ENCODE peak calls at places on chromosomes 11 and 22, in nine cellular contexts. S, M, N, Q, V, Z, J, D and T are unnamed samples. For H3K36me3, the result is how much of the 10 kb centered on the place peaks cover.

GRCh38 chr11:65366340-65366773 is 11.8 kb downstream of the TIGD3 start:
- DNase-seq in S (no peak), M (peak), N (peak), Q (peak), V (no peak), Z (no peak), J (no peak), D (peak), T (peak)

GRCh38 chr11:106470230-106470629 is 392.8 kb downstream of the AASDHPPT start:
- DNase-seq in S (no peak), M (no peak), N (no peak), Q (no peak), V (no peak), Z (no peak), J (no peak), D (no peak), T (no peak)

GRCh38 chr11:131643171-131643570 is 272.8 kb downstream of the NTM start:
- DNase-seq in S (no peak), M (no peak), N (no peak), Q (no peak), V (no peak), Z (no peak), J (no peak), D (no peak), T (no peak)

GRCh38 chr11:23502821-23503220 is 642.5 kb upstream of the CCDC179 start:
- DNase-seq in S (no peak), M (no peak), N (no peak), Q (no peak), V (no peak), Z (no peak), J (no peak), D (no peak), T (no peak)

GRCh38 chr11:96875772-96876171 is 486.0 kb downstream of the JRKL start:
- DNase-seq in S (no peak), M (no peak), N (no peak), Q (peak), V (no peak), Z (no peak), J (no peak), D (peak), T (no peak)

GRCh38 chr11:117809236-117810055 is 12.4 kb upstream of the DSCAML1 start:
- DNase-seq in S (peak), M (peak), N (peak), Q (peak), V (peak), Z (peak), J (no peak), D (peak), T (peak)

GRCh38 chr11:95144313-95145235 is 54.9 kb downstream of the ENDOD1 start:
- DNase-seq in S (no peak), M (peak), N (no peak), Q (no peak), V (no peak), Z (no peak), J (no peak), D (no peak), T (no peak)

GRCh38 chr11:123190504-123190903 is 4.5 kb downstream of the CLMP start:
- DNase-seq in S (no peak), M (no peak), N (no peak), Q (no peak), V (no peak), Z (no peak), J (no peak), D (no peak), T (no peak)

GRCh38 chr11:29119691-29120328 is 897.0 kb downstream of the KCNA4 start:
- DNase-seq in S (no peak), M (no peak), N (no peak), Q (no peak), V (no peak), Z (no peak), J (no peak), D (peak), T (no peak)

DNA sequence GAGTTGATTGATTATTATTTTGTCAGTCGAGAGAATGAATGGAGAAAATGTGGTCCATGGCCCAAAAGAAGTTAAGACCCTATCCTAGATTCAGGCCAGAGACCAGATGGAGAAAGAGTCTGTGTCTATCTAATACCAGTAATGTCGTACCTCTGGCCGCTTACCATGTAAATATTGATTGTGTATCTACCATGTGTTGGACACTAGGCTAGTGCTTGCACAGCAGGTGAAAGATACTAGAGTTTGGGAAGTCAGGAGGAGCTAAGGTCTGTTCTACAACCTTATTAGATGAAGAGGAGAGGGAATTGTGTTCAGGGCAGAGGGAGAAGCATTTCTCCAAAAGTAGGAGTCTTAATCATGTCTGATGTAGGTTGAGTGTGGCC is 31.8 kb downstream of the PIK3IP1 start:
- DNase-seq in S (no peak), M (no peak), N (no peak), Q (no peak), V (no peak), Z (no peak), J (no peak), D (no peak), T (no peak)
- H3K36me3 ChIP-seq in S (half or more), M (under half), N (under half), Q (half or more), V (under half), Z (under half), J (under half), D (under half), T (under half)

DNA sequence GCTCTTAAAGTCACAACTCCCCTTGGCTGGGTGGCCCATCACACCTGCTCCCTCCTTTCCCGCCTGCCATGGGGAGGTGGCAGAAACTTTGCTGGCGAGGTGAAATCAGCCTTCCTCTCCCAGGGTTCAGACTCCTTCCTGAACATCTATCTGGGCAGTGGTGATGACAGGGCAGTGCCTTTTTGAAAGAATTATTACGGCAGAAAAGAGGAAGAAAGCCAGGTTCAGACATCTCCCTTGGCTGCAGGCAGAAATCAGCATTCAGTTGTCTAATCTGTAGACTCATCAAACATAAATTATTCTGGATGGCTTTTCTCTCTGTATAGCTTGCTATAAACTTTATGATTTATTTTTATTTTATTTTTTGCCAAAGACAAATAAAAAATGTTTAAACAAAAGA is 70.6 kb downstream of the LDLRAD3 start:
- DNase-seq in S (no peak), M (no peak), N (no peak), Q (no peak), V (no peak), Z (no peak), J (no peak), D (no peak), T (no peak)
- H3K36me3 ChIP-seq in S (under half), M (under half), N (under half), Q (under half), V (under half), Z (under half), J (under half), D (under half), T (under half)

DNA sequence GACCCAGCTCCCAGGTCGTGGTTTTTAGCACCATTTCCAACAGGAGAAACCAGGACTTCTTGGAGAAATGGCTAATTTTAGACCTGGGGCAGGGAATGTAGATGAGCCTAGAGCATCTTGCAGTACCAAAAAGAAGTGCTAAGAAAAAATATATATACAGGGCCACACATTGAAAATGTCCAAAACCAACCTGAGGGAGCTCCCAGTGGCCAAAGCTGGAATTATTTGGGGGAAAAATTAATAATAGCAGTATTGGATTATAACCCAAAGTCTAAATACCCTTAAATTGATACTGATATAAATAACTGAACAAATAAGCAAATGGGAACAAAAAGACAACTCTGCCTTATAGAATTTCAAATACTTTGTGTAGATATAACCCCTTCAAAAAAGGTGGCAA is 108.0 kb downstream of the PARVA start:
- DNase-seq in S (no peak), M (no peak), N (no peak), Q (no peak), V (no peak), Z (no peak), J (no peak), D (peak), T (no peak)
- H3K36me3 ChIP-seq in S (under half), M (under half), N (under half), Q (under half), V (under half), Z (under half), J (under half), D (under half), T (under half)

GRCh38 chr22:49787861-49788260 is 39.8 kb downstream of the BRD1 start:
- DNase-seq in S (no peak), M (no peak), N (no peak), Q (no peak), V (no peak), Z (no peak), J (no peak), D (no peak), T (no peak)

GRCh38 chr22:49790912-49791311 is 36.8 kb downstream of the BRD1 start:
- DNase-seq in S (no peak), M (no peak), N (no peak), Q (no peak), V (no peak), Z (peak), J (no peak), D (no peak), T (no peak)

GRCh38 chr22:49789289-49790141 is 38.2 kb downstream of the BRD1 start:
- DNase-seq in S (no peak), M (no peak), N (no peak), Q (peak), V (no peak), Z (peak), J (peak), D (no peak), T (no peak)

GRCh38 chr22:49786976-49787843 is 40.5 kb downstream of the BRD1 start:
- DNase-seq in S (no peak), M (no peak), N (no peak), Q (no peak), V (no peak), Z (peak), J (no peak), D (no peak), T (no peak)

DNA sequence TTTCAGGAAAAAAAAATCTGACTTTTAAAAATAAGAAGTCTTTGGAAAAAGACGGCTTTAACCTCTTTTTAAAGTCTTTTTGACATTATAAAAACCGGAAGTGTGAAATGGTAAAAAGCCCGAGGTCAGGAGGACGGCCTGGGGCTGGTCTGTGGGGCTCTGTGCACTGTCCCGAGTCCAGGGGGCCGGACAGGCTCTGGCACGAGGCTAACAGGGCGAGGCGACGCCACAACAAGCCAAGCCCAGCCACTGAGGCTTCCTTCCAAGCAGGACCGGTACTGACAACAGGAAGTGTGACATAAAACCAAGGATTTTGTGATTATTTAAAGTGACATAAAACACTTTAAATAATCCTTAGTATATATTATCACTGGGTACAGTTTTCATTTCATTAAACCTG is 39.2 kb downstream of the BRD1 start:
- DNase-seq in S (no peak), M (no peak), N (no peak), Q (peak), V (peak), Z (peak), J (no peak), D (no peak), T (peak)
- H3K36me3 ChIP-seq in S (half or more), M (half or more), N (under half), Q (half or more), V (under half), Z (under half), J (half or more), D (under half), T (under half)

GRCh38 chr11:10502065-10502680 is 38.8 kb downstream of the RNF141 start:
- DNase-seq in S (no peak), M (no peak), N (no peak), Q (no peak), V (peak), Z (no peak), J (no peak), D (no peak), T (no peak)

GRCh38 chr11:10503777-10504176 is 37.2 kb downstream of the RNF141 start:
- DNase-seq in S (no peak), M (no peak), N (no peak), Q (peak), V (peak), Z (no peak), J (no peak), D (no peak), T (no peak)

GRCh38 chr11:10504490-10504889 is 36.5 kb downstream of the RNF141 start:
- DNase-seq in S (no peak), M (no peak), N (no peak), Q (no peak), V (peak), Z (no peak), J (no peak), D (no peak), T (no peak)

GRCh38 chr11:10503217-10503616 is 37.8 kb downstream of the RNF141 start:
- DNase-seq in S (no peak), M (no peak), N (no peak), Q (no peak), V (peak), Z (no peak), J (no peak), D (no peak), T (no peak)

GRCh38 chr11:10502770-10503169 is 38.2 kb downstream of the RNF141 start:
- DNase-seq in S (no peak), M (no peak), N (no peak), Q (peak), V (peak), Z (no peak), J (no peak), D (no peak), T (no peak)
- H3K36me3 ChIP-seq in S (under half), M (half or more), N (under half), Q (half or more), V (under half), Z (under half), J (half or more), D (under half), T (under half)

DNA sequence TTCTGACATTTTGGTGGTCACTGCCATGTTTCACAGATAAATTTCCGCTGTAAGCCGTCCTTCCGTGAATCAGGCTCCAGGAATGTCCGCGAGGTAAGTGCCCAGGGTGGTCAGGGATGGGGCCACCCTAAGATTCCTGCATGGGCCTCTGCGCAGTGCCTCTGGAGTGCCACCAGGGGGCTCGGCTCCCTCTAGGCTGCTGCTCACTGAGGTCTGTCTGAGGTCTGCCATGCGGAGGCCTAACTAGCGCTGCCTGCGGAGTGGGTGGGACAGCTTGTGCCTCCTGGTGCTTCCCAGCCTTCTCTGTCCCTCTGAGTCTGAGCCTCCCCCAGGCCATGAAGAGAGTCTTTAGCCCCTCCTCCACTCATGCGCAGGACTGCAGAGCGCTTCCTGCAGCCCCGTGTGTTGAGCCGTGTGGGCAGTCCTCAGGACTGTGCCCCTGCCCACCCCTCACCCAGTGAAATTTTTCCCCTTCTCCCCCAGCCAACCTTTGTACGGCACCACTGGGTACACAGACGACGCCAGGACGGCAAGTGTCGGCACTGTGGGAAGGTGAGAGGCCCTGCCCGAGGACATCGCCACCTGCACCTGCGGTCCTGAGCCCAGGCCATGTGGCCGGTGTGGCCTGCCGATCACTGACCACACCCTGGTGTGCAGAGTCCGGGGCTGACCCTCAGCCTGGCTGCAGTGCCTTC is 11.9 kb upstream of the MDK start:
- DNase-seq in S (no peak), M (peak), N (peak), Q (peak), V (no peak), Z (no peak), J (no peak), D (peak), T (no peak)
- H3K36me3 ChIP-seq in S (under half), M (half or more), N (under half), Q (half or more), V (under half), Z (under half), J (half or more), D (under half), T (under half)

DNA sequence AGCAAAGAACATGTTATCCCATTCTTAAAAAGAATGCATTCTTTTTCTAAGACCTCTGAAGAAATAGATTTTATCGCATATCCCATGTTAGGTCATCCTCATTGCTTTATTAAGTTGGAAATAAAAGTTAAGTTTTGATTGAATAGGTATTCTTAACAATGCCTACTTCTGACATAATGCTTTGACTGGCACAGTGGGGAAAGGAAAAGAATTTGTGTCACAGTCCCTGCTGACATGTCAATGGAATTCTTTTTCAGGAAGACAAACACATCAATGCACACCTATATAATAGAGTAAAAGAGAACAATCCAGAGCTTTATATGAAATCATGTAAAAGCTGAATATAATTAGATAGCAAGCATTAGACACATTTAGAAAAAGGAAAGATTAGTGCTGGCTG is 105.7 kb downstream of the DBX1 start:
- DNase-seq in S (no peak), M (no peak), N (no peak), Q (no peak), V (no peak), Z (no peak), J (no peak), D (no peak), T (no peak)
- H3K36me3 ChIP-seq in S (under half), M (under half), N (under half), Q (under half), V (under half), Z (under half), J (under half), D (under half), T (under half)

DNA sequence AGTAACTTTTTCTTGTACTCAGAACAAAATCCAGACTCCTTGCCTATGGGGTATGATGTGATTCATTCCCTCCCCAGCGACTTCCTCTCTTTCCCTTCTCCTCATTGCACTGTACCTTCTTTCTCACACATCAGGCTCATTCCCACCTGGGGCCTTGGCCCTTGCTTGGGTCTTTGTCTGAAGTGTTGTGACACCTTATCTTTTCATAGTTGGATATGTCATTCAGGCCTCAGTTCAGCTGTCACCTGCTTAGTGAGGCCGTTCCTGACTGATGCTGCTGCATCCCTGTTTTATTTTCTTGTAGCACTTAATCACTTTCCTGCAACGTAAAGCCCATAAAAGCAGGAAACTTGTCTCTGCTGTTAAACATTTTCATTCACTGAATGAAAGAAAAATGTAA is 39.9 kb downstream of the ZDHHC13 start:
- DNase-seq in S (no peak), M (no peak), N (no peak), Q (no peak), V (no peak), Z (no peak), J (no peak), D (no peak), T (no peak)
- H3K36me3 ChIP-seq in S (under half), M (under half), N (under half), Q (under half), V (under half), Z (under half), J (under half), D (under half), T (under half)

GRCh38 chr22:29803190-29803589 is 34.9 kb downstream of the ASCC2 start:
- DNase-seq in S (no peak), M (no peak), N (no peak), Q (no peak), V (no peak), Z (no peak), J (no peak), D (no peak), T (no peak)
- H3K36me3 ChIP-seq in S (half or more), M (half or more), N (under half), Q (half or more), V (under half), Z (under half), J (half or more), D (under half), T (under half)

GRCh38 chr11:74639533-74639932 is 47.2 kb downstream of the POLD3 start:
- DNase-seq in S (no peak), M (peak), N (no peak), Q (no peak), V (no peak), Z (no peak), J (no peak), D (no peak), T (no peak)

GRCh38 chr11:74633406-74634393 is 41.3 kb downstream of the POLD3 start:
- DNase-seq in S (no peak), M (no peak), N (no peak), Q (no peak), V (no peak), Z (no peak), J (no peak), D (no peak), T (no peak)

GRCh38 chr11:74634537-74634936 is 42.2 kb downstream of the POLD3 start:
- DNase-seq in S (no peak), M (peak), N (peak), Q (peak), V (no peak), Z (no peak), J (no peak), D (peak), T (no peak)

GRCh38 chr11:74641289-74641688 is 48.9 kb downstream of the POLD3 start:
- DNase-seq in S (no peak), M (peak), N (no peak), Q (no peak), V (no peak), Z (no peak), J (no peak), D (no peak), T (no peak)

DNA sequence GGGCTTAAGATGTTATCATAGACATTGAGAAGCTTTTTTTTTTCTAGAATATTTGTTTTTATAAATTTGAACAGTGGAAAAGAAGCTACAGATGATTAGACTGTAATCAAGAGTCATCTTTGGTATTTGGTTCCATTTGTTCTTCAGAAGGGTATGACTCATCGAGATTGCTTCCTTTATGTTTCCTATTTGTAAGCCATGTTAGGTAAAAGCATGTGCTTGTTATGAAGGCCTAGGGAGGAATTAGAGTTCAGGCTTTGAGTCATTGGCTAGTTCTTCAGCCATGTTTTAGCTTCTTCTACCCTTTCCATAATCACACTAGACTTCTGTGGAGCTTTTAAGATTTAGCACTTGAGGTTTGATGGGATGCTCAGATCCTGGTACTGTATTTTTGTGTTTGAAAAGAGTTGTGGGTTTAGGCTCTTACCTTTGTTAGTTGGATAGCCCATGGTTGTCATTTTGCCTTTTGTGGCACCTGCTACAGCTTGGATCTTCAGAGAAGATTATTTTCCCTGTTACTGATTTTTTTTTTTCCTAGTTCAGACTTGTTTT is 44.3 kb downstream of the POLD3 start:
- DNase-seq in S (no peak), M (peak), N (no peak), Q (no peak), V (no peak), Z (no peak), J (no peak), D (peak), T (no peak)
- H3K36me3 ChIP-seq in S (under half), M (half or more), N (under half), Q (under half), V (under half), Z (under half), J (under half), D (half or more), T (under half)